ENCODE peak calls at places on chromosomes 2 and 18, in four cellular contexts. One of them, this sample, is unnamed.

GRCh38 chr2:6865346-6866238 is at the start of gene CMPK2:
- DNase-seq in adrenal gland: peak
- DNase-seq in body of pancreas: peak
- DNase-seq in Peyer's patch: peak
- DNase-seq in this sample: peak

GRCh38 chr18:12334280-12335262 is 26.5 kb downstream of the TUBB6 start:
- DNase-seq in adrenal gland: no peak
- DNase-seq in body of pancreas: no peak
- DNase-seq in Peyer's patch: no peak
- DNase-seq in this sample: no peak

GRCh38 chr2:109029444-109030193 is 40.6 kb upstream of the EDAR start:
- DNase-seq in adrenal gland: no peak
- DNase-seq in body of pancreas: no peak
- DNase-seq in Peyer's patch: no peak
- DNase-seq in this sample: no peak

GRCh38 chr2:208062113-208062512 is 36.8 kb upstream of the PLEKHM3 start:
- DNase-seq in adrenal gland: peak
- DNase-seq in body of pancreas: no peak
- DNase-seq in Peyer's patch: no peak
- DNase-seq in this sample: no peak

GRCh38 chr18:12890964-12891363 is 6.9 kb upstream of the PTPN2 start:
- DNase-seq in adrenal gland: no peak
- DNase-seq in body of pancreas: no peak
- DNase-seq in Peyer's patch: no peak
- DNase-seq in this sample: no peak

GRCh38 chr2:154452471-154452870 is 246.0 kb upstream of the KCNJ3 start:
- DNase-seq in adrenal gland: no peak
- DNase-seq in body of pancreas: no peak
- DNase-seq in Peyer's patch: no peak
- DNase-seq in this sample: no peak

GRCh38 chr2:212777020-212777491 is 238.5 kb upstream of the ERBB4 start:
- DNase-seq in adrenal gland: no peak
- DNase-seq in body of pancreas: no peak
- DNase-seq in Peyer's patch: no peak
- DNase-seq in this sample: no peak

GRCh38 chr18:28455971-28456370 is 279.0 kb upstream of the CDH2 start:
- DNase-seq in adrenal gland: no peak
- DNase-seq in body of pancreas: no peak
- DNase-seq in Peyer's patch: no peak
- DNase-seq in this sample: no peak

GRCh38 chr18:68376931-68377330 is 338.0 kb downstream of the TMX3 start:
- DNase-seq in adrenal gland: no peak
- DNase-seq in body of pancreas: no peak
- DNase-seq in Peyer's patch: no peak
- DNase-seq in this sample: no peak

DNA sequence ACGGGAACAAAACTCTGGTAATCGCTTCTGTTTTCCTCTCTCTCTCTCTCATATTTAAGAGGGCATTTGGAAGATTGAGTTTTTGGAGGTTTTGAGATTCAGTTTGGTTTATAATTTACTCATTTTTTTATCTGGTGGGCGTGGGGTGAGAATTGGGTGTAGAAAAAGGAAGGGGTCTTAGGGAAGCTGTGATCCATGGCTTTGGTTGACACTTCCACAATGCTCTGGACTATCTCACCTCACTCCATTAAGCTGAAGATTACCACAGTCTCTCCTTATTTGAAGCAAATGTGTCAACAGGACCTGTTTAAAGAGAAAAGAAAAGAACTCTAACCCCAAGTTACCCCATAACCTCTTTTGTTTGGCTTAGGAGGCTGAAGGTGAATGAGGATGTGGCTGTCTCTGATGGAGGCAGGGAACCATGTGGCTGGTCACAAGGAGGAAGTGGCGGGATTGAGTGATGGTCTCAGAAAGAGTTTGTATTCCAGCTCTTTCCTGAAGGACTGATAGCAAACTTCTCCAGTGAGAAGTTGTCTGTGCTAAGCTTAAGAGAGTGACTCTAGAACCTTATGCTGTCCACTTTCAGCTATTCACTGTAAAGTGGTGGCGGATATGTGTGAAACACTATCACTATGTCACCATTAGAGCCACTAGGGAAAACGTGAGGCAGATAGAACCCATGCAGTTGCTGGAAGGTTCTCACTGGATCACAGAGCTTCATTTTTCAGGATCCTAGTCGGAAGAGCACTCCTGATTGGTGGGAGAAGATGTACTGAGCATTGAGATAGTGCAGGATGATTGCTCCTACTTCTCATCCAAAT is 935 bp downstream of the ZNF804A start:
- DNase-seq in adrenal gland: peak
- DNase-seq in body of pancreas: no peak
- DNase-seq in Peyer's patch: peak
- DNase-seq in this sample: no peak
- TF ChIP-seq POLR2A in adrenal gland: no peak
- TF ChIP-seq POLR2A in body of pancreas: no peak
- TF ChIP-seq POLR2A in Peyer's patch: no peak
- TF ChIP-seq POLR2A in this sample: no peak

GRCh38 chr2:28454016-28454930 is 41.6 kb upstream of the PLB1 start:
- DNase-seq in adrenal gland: no peak
- DNase-seq in body of pancreas: no peak
- DNase-seq in Peyer's patch: no peak
- DNase-seq in this sample: no peak
- TF ChIP-seq POLR2A in adrenal gland: no peak
- TF ChIP-seq POLR2A in body of pancreas: no peak
- TF ChIP-seq POLR2A in Peyer's patch: no peak
- TF ChIP-seq POLR2A in this sample: no peak

DNA sequence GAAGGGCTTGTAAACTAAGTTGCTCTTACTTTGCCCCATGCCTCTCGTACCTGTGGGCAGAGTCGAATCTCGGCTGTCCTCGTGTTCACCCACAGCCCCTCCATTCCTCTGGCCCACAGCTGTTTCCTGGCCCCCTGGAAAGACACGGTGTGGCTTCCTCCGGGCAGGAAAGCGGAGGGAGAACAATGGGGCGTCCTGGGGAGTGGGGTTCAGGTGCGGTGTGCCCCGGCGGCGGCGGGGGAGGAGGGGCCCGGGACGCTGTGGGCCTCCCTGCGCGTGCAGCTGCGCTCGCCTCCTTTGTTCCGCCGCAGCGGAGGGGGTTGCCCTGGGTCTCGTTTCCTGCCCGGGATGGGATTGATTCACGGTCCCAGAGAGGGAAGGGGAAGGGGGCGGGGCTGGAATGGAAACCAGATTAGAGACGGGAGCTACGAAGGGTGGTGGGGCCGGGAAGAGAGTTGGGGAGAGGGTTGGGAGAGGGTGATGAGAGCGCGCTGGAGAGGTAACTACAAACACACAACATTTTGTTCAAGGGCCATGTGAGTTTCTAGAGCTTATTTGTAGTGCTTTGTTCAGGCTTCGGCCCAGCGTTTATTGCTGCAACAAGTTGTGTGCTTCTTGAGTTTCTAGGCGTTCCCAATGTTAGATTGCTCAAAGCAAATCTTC is 796 bp downstream of the MYO1B start:
- DNase-seq in adrenal gland: peak
- DNase-seq in body of pancreas: peak
- DNase-seq in Peyer's patch: peak
- DNase-seq in this sample: peak
- TF ChIP-seq POLR2A in adrenal gland: no peak
- TF ChIP-seq POLR2A in body of pancreas: no peak
- TF ChIP-seq POLR2A in Peyer's patch: no peak
- TF ChIP-seq POLR2A in this sample: no peak

DNA sequence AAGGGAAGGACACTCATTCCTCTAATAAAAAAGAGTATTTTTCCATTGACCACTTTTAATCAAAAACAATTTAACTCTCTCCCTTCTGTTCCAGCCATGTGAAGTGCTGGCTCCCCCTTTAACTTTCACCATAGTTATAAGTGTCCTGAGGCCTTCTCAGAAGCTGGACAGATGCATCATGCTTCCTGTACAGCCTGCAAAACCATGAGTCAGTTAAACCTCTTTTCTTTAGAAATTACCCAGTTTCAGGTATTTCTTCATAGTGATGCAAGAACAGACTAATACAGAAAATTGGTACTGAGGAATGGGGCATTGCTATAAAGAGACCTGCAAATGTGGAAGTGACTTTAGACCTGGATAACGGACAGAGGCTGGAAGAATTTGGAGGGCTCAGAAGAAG is 643.6 kb upstream of the DDX18 start:
- DNase-seq in adrenal gland: no peak
- DNase-seq in body of pancreas: no peak
- DNase-seq in Peyer's patch: no peak
- DNase-seq in this sample: no peak
- TF ChIP-seq POLR2A in adrenal gland: no peak
- TF ChIP-seq POLR2A in body of pancreas: no peak
- TF ChIP-seq POLR2A in Peyer's patch: no peak
- TF ChIP-seq POLR2A in this sample: no peak

DNA sequence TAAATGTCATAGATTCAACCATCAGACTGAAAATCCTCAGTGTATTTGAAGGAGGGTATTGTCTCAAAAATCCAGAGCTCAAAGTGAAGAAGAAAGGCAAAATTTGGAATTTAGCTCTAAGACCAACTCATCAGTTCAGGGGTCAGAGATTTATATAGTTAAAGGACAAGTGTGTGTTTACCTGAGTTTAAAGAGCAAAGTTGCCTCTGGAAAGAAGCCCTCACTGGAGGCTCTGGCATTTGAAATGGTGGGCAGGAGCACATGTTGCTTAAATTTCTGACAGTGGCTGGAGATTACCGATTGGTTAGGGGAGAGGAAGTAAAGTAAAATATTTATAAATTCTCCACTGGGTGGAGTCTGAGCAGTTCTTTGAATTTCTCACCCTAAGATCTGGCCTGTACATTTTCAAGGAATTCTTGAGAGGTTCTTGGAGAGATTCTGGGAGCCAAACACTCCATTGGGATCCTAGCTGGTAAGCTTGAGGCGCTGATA is at the start of gene KYNU:
- DNase-seq in adrenal gland: no peak
- DNase-seq in body of pancreas: no peak
- DNase-seq in Peyer's patch: peak
- DNase-seq in this sample: no peak
- TF ChIP-seq POLR2A in adrenal gland: no peak
- TF ChIP-seq POLR2A in body of pancreas: no peak
- TF ChIP-seq POLR2A in Peyer's patch: no peak
- TF ChIP-seq POLR2A in this sample: no peak

DNA sequence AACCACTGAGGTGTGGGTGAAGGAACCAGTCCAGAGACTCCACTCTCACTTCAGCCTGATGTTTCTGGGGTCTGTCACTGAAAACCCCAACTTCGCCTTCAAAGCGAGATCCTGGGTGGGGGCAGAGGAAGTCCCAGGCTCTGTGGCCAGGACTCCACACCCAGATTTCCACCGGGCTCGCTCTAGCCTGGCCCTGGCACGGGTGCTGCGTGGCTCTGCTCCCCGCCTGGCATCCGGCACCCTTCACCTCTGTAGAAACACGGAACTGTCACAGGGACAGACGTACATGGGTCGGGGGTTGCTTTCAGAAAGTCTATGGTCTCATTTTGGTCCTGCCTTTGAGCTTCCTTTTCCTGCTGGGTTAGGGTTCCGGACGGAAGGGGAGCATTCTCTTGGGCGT is 41.6 kb downstream of the ODC1 start:
- DNase-seq in adrenal gland: no peak
- DNase-seq in body of pancreas: no peak
- DNase-seq in Peyer's patch: no peak
- DNase-seq in this sample: no peak
- TF ChIP-seq POLR2A in adrenal gland: no peak
- TF ChIP-seq POLR2A in body of pancreas: no peak
- TF ChIP-seq POLR2A in Peyer's patch: no peak
- TF ChIP-seq POLR2A in this sample: no peak

DNA sequence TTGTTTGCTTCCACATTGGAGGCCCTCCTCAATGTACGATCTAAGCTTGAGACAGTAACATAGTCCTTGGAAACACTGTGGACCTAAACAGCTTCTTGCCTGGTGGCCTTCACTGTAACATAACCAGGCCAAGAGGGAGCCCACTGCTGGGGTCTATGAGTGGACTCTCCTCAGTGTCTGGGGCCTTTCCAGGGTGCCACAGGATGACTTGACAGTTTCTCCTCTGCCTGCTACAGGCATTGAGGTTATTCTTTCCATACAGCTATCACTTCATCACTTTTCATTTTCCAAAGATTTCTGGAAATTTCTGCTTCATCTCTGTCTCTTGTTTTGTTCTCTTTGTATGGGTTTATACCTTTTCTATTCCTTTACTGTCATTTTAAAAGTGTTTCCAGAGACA is 11.3 kb downstream of the SCTR start:
- DNase-seq in adrenal gland: no peak
- DNase-seq in body of pancreas: no peak
- DNase-seq in Peyer's patch: no peak
- DNase-seq in this sample: no peak
- TF ChIP-seq POLR2A in adrenal gland: no peak
- TF ChIP-seq POLR2A in body of pancreas: no peak
- TF ChIP-seq POLR2A in Peyer's patch: no peak
- TF ChIP-seq POLR2A in this sample: no peak

This sample was measured in heart left ventricle.